ENCODE peak calls at places on chromosomes 11 and 22, in five cellular contexts. E is right lobe of liver, C is heart right ventricle, Y is GM13976, O is neural progenitor cell. M is an unnamed sample.
A peak's percentile ranks its signal among the peaks of the same experiment; 100 is the strongest.

GRCh38 chr11:128472128-128473110 is 114.9 kb downstream of the ETS1 start:
- DNase-seq in O (no peak), C (no peak), Y (peak; percentile 56), E (no peak), M (no peak)

GRCh38 chr22:25113316-25113721 is 86.3 kb upstream of the CRYBB3 start:
- DNase-seq in C (no peak), O (no peak), Y (no peak), E (peak; percentile 68), M (no peak)

GRCh38 chr11:118638726-118639125 is 31.3 kb downstream of the PHLDB1 start:
- DNase-seq in Y (no peak), E (no peak), C (no peak), O (no peak), M (no peak)

GRCh38 chr11:65651589-65652510 is 10.9 kb downstream of the RELA start:
- DNase-seq in Y (no peak), E (peak; percentile 72), C (no peak), O (no peak), M (no peak)

GRCh38 chr11:34416746-34417145 is 22.0 kb upstream of the CAT start:
- DNase-seq in C (no peak), Y (no peak), E (no peak), O (no peak), M (no peak)

GRCh38 chr11:22193348-22194051 is 615 bp downstream of the ANO5 start:
- DNase-seq in Y (peak; percentile 49), O (peak; percentile 69), E (peak; percentile 50), C (peak; percentile 13), M (no peak)

GRCh38 chr11:118398797-118399564 is 2.4 kb upstream of the ATP5MG start:
- DNase-seq in C (no peak), E (no peak), O (no peak), Y (peak; percentile 20), M (no peak)

GRCh38 chr11:29119691-29120328 is 897.0 kb downstream of the KCNA4 start:
- DNase-seq in C (no peak), Y (no peak), E (no peak), O (no peak), M (peak; percentile 82)

GRCh38 chr11:104523611-104524010 is 359.7 kb upstream of the PDGFD start:
- DNase-seq in E (no peak), C (no peak), O (no peak), Y (no peak), M (no peak)

DNA sequence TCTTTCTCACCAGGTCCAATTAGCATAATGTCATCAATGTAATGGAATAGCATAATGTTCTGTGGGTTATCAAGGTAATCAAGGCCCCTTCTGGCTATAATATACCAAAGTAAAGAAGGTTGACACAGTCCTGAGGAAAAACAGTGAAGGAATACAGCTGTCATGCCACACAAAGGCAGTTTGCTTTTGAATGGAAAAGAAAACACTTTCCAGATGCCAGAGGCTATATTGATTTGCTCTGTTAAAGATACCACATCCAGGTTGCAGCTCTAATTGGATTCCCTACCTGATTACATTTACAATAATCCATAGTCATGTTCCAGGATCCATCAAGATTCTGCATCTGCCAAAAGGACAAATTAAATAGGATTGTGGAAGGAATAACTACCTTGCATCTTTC is 22.3 kb upstream of the CLPB start:
- DNase-seq in C (no peak), Y (no peak), O (no peak), E (no peak), M (no peak)
- TF ChIP-seq CTCF in C (no peak), Y (no peak), O (no peak), E (no peak), M (no peak)

DNA sequence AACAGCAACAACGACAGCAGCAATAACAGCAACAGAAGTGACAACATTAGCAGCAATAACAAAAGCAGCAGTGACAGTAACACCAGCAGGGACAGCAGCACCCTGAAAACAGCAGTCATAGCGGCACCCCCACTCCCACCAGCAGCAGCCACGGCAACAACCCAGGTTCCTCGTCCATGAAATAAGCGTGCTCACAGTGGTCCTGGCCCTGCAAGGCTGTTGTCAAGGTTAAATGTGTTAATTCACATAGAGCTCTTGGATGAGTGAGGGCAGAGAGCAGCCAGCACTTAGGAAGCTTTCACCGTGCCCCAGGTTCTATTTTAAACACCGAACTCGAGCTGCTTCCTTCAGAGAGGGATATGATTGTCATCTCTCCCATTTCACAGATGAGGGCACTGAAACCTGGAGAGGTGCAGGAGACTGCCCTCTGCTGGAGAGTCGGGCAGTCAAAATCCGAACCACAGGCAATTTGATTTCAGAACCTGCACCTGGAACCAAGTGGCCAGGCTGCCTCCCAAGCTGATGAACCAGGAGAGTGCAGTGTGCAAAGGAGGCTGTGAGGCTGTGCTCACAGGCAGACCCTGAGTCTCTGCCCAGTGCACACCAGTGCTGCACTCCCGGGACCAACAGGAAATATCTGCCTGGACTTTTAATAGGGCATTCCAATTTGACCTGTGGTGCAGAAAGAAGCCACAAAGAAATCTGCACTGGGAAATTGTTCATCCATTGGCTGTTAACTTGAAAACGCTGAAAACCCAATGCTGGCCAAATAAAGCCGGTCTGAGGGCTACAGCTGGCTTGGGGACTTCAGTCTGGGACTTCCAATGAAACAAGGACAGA is 22.9 kb upstream of the FGF3 start:
- DNase-seq in C (no peak), E (no peak), Y (peak; percentile 57), O (peak; percentile 35), M (no peak)
- TF ChIP-seq CTCF in C (peak; percentile 31), E (peak; percentile 39), Y (no peak), O (peak; percentile 58), M (peak; percentile 50)

GRCh38 chr11:10324474-10324873 is 19.6 kb downstream of the ADM start:
- DNase-seq in E (no peak), O (no peak), Y (no peak), C (no peak), M (no peak)

GRCh38 chr11:10323793-10324170 is 18.9 kb downstream of the ADM start:
- DNase-seq in E (no peak), C (no peak), O (no peak), Y (no peak), M (no peak)

GRCh38 chr11:10322401-10322800 is 17.5 kb downstream of the ADM start:
- DNase-seq in E (no peak), Y (no peak), C (no peak), O (no peak), M (no peak)

GRCh38 chr11:10325398-10326079 is 20.7 kb downstream of the ADM start:
- DNase-seq in E (no peak), Y (no peak), O (no peak), C (no peak), M (no peak)

DNA sequence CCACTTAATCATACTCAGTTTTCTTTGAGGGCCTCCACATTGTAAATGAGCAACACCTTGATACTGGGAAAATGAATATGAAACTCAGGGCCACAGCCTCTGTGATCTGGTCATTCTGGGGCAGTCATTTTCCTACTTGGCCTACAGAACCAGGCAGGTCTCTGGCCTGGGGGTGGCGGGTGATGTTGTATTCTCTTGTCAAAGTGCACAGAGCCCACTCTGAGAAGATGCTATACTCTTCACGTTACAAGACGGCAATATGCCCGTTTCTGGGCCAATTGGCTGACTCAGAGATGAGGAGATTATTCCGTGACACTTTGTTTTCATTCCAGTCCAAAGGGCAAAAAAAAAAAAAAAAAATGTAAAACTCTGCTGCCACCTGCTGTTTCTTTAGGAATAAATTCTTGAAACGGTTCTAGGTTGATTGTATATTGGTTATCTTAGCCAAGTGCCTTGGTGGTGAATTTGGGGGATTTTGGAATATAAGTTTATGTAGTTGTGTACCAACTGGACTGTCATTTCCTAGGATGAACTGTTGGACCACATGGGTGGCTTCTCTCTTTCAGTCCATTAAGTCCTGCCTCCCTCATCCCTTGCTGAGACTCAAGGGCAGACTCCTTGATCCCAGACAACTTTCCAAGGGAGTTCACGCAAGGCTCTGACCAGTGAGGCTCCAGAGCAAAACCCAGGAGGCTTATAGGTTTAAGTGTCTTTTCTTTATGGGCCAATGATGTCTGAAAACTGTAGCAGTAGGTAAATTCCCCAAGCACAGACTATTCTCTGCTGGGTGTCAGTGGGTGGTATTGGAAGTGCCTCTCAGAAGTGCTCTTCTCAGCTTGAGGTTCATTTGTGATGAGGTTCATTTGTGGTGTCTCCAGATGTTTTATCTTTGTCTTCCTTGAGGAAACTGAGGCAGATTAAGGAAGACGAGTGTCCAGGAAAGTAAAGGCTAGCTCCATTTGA is 18.2 kb downstream of the ADM start:
- DNase-seq in O (peak; percentile 59), C (peak; percentile 46), Y (peak; percentile 55), E (peak; percentile 65), M (no peak)
- TF ChIP-seq CTCF in O (peak; percentile 60), C (peak; percentile 57), Y (peak; percentile 28), E (peak; percentile 50), M (peak; percentile 43)

DNA sequence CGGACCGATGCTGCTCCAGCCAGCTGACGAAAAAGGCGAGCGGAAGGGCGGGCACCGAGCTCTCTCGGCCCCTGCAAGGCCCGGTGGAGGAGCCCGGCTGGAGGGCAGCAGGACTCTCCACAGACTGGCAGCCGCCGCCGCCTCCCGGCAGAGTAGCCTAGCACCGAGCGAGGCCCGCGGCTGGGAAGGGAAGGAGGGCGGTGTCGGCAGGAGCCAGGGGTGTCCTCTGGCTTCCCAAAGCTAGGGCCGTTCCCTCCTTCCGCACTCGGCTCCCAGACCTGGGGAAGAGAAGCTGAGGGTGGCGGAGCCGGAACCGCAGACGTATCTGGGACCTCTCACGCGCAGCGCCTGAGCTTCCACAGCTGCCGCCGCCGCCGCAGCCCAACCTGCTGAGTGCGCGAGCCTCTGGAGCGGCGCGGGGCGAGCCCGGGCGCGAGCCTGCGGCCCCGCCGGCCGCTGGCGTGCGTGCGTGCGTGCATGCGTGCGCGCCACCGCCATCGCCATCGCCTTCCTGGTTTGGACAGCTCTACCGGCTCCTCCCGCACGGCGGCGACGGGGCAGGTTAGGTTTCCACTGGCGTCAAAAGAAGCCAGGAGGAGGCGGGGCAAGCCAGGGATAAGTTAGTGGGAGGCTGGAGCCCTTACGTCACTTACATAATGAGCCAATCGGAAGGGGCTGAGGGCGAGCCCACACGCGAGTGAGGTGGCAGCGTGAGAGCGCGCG is at the start of gene RAB6A:
- DNase-seq in O (peak; percentile 99), E (peak; percentile 100), C (peak; percentile 100), Y (peak; percentile 98), M (peak; percentile 99)
- TF ChIP-seq CTCF in O (peak; percentile 35), E (peak; percentile 34), C (peak; percentile 22), Y (no peak), M (peak; percentile 20)

DNA sequence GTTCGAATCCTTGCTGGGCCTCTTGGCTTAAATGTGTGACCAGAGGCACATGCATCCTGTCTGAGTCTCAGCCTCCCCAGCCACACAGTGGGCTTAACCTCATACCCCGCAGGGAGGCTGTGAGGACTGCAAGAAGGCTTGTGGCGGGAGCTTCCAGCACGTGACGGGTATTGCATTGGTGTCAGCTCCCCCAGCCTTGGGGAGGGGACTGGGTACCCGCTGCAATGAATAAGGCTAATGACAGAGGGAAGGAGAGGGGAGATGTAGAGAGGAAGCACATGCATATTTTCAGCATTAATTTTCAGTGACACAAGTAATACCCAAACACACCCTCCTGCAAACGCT is 8.1 kb downstream of the RASD2 start:
- DNase-seq in E (no peak), O (peak; percentile 62), C (no peak), Y (no peak), M (no peak)
- TF ChIP-seq CTCF in E (no peak), O (peak; percentile 1), C (no peak), Y (no peak), M (no peak)

GRCh38 chr22:29480512-29481264 is 670 bp downstream of the NEFH start:
- DNase-seq in E (no peak), C (no peak), Y (no peak), O (peak; percentile 82), M (no peak)
- TF ChIP-seq CTCF in E (no peak), C (no peak), Y (no peak), O (peak; percentile 52), M (no peak)